ENCODE peak calls at places on chromosomes 5 and 9, in five cellular contexts. Y is endothelial cell, B is aorta, Q is cardiac muscle cell, P is Calu3. U is an unnamed sample.

GRCh38 chr5:157390179-157390923 is 69.7 kb upstream of the NIPAL4 start:
- DNase-seq in P (peak; percentile 92), Q (no peak), B (peak; percentile 55), Y (no peak), U (no peak)

GRCh38 chr9:70374962-70375618 is 39.4 kb downstream of the KLF9 start:
- DNase-seq in Q (no peak), P (no peak), Y (no peak), B (no peak), U (no peak)

GRCh38 chr5:65926276-65926761 is at the start of gene ERBIN:
- DNase-seq in Q (peak; percentile 69), Y (peak; percentile 74), P (peak; percentile 86), B (peak; percentile 88), U (no peak)

GRCh38 chr9:136324501-136325300 is 2.6 kb upstream of the GPSM1 start:
- DNase-seq in Y (no peak), Q (peak; percentile 84), P (peak; percentile 21), B (no peak), U (no peak)

GRCh38 chr5:72485366-72486052 is 21.7 kb downstream of the ZNF366 start:
- DNase-seq in Y (no peak), B (no peak), P (no peak), Q (no peak), U (no peak)

GRCh38 chr9:4417578-4418325 is 72.5 kb upstream of the SLC1A1 start:
- DNase-seq in Y (no peak), B (no peak), Q (peak; percentile 20), P (no peak), U (no peak)

GRCh38 chr5:77396017-77396416 is 96.1 kb downstream of the WDR41 start:
- DNase-seq in B (no peak), Y (no peak), Q (no peak), P (no peak), U (no peak)

GRCh38 chr5:39476466-39477215 is 51.9 kb upstream of the DAB2 start:
- DNase-seq in B (no peak), P (no peak), Q (no peak), Y (no peak), U (no peak)

GRCh38 chr9:93907551-93908199 is 47.5 kb downstream of the BARX1 start:
- DNase-seq in Q (no peak), Y (no peak), P (no peak), B (peak; percentile 21), U (no peak)

GRCh38 chr5:154607746-154608145 is 129.7 kb upstream of the HAND1 start:
- DNase-seq in P (no peak), Q (no peak), B (no peak), Y (no peak), U (no peak)

GRCh38 chr9:36995927-36996471 is 38.1 kb downstream of the PAX5 start:
- DNase-seq in B (peak; percentile 52), Q (peak; percentile 84), Y (peak; percentile 87), P (peak; percentile 45), U (peak; percentile 63)

GRCh38 chr5:10471672-10472071 is 30.0 kb downstream of the ROPN1L start:
- DNase-seq in Y (no peak), B (no peak), P (no peak), Q (no peak), U (no peak)

GRCh38 chr5:75457691-75458090 is 53.7 kb downstream of the CERT1 start:
- DNase-seq in Y (no peak), B (no peak), P (peak; percentile 63), Q (no peak), U (no peak)

GRCh38 chr5:43663916-43664315 is 60.9 kb downstream of the NNT start:
- DNase-seq in Y (no peak), P (no peak), B (no peak), Q (no peak), U (no peak)

GRCh38 chr5:62144395-62145022 is 161.5 kb upstream of the KIF2A start:
- DNase-seq in P (no peak), B (peak; percentile 54), Y (no peak), Q (no peak), U (no peak)

GRCh38 chr9:134326754-134327526 is 685 bp downstream of the RXRA start:
- DNase-seq in Q (peak; percentile 74), B (peak; percentile 58), P (no peak), Y (peak; percentile 39), U (no peak)

GRCh38 chr9:115524467-115525059 is 406.6 kb upstream of the TNC start:
- DNase-seq in B (no peak), P (peak; percentile 36), Q (peak; percentile 83), Y (peak; percentile 47), U (peak; percentile 29)

GRCh38 chr5:2262620-2263019 is 379.9 kb upstream of the IRX4 start:
- DNase-seq in Y (no peak), P (no peak), Q (no peak), B (no peak), U (no peak)

U was measured in iPS DF 6.9.